ENCODE peak calls at places on chromosome 4, in eight cellular contexts. J is fibroblast of lung; W is IMR-90; A is HCT116; R is uterus; Y is tibial artery; V is CD4-positive, alpha-beta T cell; C is esophagus squamous epithelium. L is an unnamed sample.

GRCh38 chr4:183860110-183860509 is 45.0 kb upstream of the STOX2 start:
- DNase-seq in W (no peak), A (no peak), J (no peak), C (no peak), V (no peak), R (no peak), Y (no peak), L (no peak)

GRCh38 chr4:30720656-30721352 is 635 bp downstream of the PCDH7 start:
- DNase-seq in Y (peak), V (no peak), W (peak), A (no peak), C (no peak), R (peak), J (peak), L (peak)

GRCh38 chr4:39932776-39933402 is 44.8 kb downstream of the PDS5A start:
- DNase-seq in C (no peak), Y (no peak), W (no peak), V (no peak), J (no peak), R (no peak), A (no peak), L (no peak)

GRCh38 chr4:91488946-91489345 is 814.8 kb upstream of the GRID2 start:
- DNase-seq in V (no peak), J (no peak), W (no peak), C (no peak), Y (no peak), A (no peak), R (no peak), L (no peak)

GRCh38 chr4:103046416-103047290 is 27.1 kb upstream of the SLC9B1 start:
- DNase-seq in A (peak), C (no peak), V (peak), W (peak), Y (no peak), R (no peak), J (peak), L (peak)

GRCh38 chr4:141912831-141913230 is 276.4 kb downstream of the IL15 start:
- DNase-seq in W (peak), Y (peak), V (no peak), R (no peak), A (no peak), C (no peak), J (peak), L (no peak)

GRCh38 chr4:75924309-75924708 is 16.5 kb downstream of the NAAA start:
- DNase-seq in J (no peak), A (no peak), Y (no peak), W (no peak), C (no peak), R (no peak), V (no peak), L (no peak)

GRCh38 chr4:137610960-137611359 is 78.7 kb upstream of the PCDH18 start:
- DNase-seq in V (no peak), W (peak), J (peak), R (no peak), Y (no peak), A (no peak), C (no peak), L (no peak)

GRCh38 chr4:186759990-186760389 is 36.3 kb upstream of the FAT1 start:
- DNase-seq in R (no peak), W (no peak), C (no peak), Y (no peak), J (no peak), V (no peak), A (no peak), L (no peak)

GRCh38 chr4:183765121-183765990 is 106.3 kb downstream of the TRAPPC11 start:
- DNase-seq in W (no peak), Y (no peak), J (no peak), A (no peak), C (no peak), R (peak), V (no peak), L (peak)

GRCh38 chr4:110309686-110310085 is 111.3 kb upstream of the ELOVL6 start:
- DNase-seq in A (no peak), W (peak), Y (no peak), V (no peak), J (peak), R (no peak), C (no peak), L (no peak)

GRCh38 chr4:129146639-129147038 is 50.7 kb downstream of the C4orf33 start:
- DNase-seq in Y (no peak), C (no peak), R (no peak), V (no peak), W (no peak), A (no peak), J (no peak), L (no peak)

GRCh38 chr4:108130955-108131354 is 37.8 kb downstream of the LEF1 start:
- DNase-seq in C (no peak), R (no peak), A (no peak), J (no peak), W (no peak), Y (no peak), V (no peak), L (no peak)

GRCh38 chr4:172666711-172667368 is 501.8 kb upstream of the GALNT7 start:
- DNase-seq in R (no peak), V (no peak), W (peak), C (no peak), Y (no peak), A (no peak), J (no peak), L (no peak)

GRCh38 chr4:73964862-73965611 is 16.8 kb downstream of the PF4 start:
- DNase-seq in V (no peak), J (no peak), A (peak), Y (no peak), R (no peak), C (no peak), W (no peak), L (no peak)

GRCh38 chr4:56803473-56803872 is 18.0 kb downstream of the SPINK2 start:
- DNase-seq in Y (no peak), R (no peak), A (no peak), V (no peak), C (no peak), W (no peak), J (no peak), L (peak)

GRCh38 chr4:57104706-57105560 is 5.3 kb downstream of the IGFBP7 start:
- DNase-seq in V (no peak), C (no peak), Y (no peak), W (peak), A (no peak), J (no peak), R (no peak), L (no peak)

GRCh38 chr4:184097240-184097619 is 120.4 kb downstream of the ENPP6 start:
- DNase-seq in V (no peak), R (peak), W (no peak), C (no peak), Y (peak), A (no peak), J (peak), L (peak)

GRCh38 chr4:145168578-145169187 is 11.7 kb downstream of the OTUD4 start:
- DNase-seq in V (no peak), J (no peak), W (no peak), R (no peak), Y (no peak), C (no peak), A (no peak), L (no peak)

GRCh38 chr4:93791570-93792195 is 36.9 kb upstream of the ATOH1 start:
- DNase-seq in Y (peak), C (no peak), R (no peak), W (peak), J (peak), A (peak), V (peak), L (peak)

GRCh38 chr4:84751707-84752106 is 168.8 kb downstream of the CDS1 start:
- DNase-seq in Y (no peak), R (no peak), A (no peak), C (no peak), V (no peak), W (no peak), J (no peak), L (no peak)

GRCh38 chr4:84753318-84753972 is 170.5 kb downstream of the CDS1 start:
- DNase-seq in W (no peak), Y (no peak), V (no peak), J (no peak), A (no peak), R (no peak), C (no peak), L (no peak)

GRCh38 chr4:84750956-84751275 is 168.0 kb downstream of the CDS1 start:
- DNase-seq in V (no peak), C (no peak), A (no peak), J (no peak), R (no peak), W (no peak), Y (no peak), L (no peak)

DNA sequence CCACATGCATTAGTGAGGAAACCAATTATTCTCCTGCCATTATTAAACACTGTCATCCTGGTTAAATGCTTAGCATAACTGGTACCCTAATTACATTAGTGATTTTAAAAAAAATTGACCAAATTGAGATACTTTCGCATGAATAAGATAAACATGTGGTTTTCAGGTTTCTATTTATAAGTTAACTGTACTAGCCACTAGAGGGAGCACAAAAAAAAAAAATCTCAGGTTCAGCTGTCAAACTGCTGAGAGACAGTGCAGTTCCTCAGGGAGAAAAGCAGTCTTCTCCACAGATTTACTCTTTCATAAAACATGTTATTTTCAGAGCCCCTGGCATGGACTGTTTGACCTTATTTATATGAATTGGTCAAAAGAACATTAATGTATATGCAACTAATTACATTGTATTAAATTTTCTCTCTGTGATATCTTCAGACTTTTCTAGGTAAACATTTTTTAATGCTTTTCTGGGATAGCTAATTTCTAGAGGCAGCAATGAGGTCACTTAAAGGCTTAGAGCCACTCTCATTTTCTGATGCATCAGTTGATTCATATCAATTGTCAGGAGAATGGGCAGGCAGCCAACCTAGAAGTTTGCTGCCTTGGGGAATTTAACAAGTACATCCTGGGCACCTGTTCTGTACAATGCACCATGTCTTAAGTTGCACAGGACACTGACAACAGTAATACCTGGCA is 167.5 kb downstream of the CDS1 start:
- DNase-seq in A (peak), R (no peak), V (no peak), W (peak), Y (no peak), C (no peak), J (peak), L (peak)
- TF ChIP-seq CTCF in A (peak), R (peak), V (peak), W (peak), Y (peak), C (peak), J (peak), L (peak)

GRCh38 chr4:87029356-87029755 is 94.5 kb downstream of the AFF1 start:
- DNase-seq in V (no peak), W (no peak), R (peak), J (no peak), C (no peak), Y (peak), A (no peak), L (no peak)

GRCh38 chr4:87025023-87025613 is 90.3 kb downstream of the AFF1 start:
- DNase-seq in V (no peak), C (no peak), A (no peak), R (no peak), J (no peak), Y (no peak), W (no peak), L (no peak)

GRCh38 chr4:87024181-87024580 is 89.4 kb downstream of the AFF1 start:
- DNase-seq in Y (no peak), W (peak), R (no peak), C (no peak), A (no peak), V (no peak), J (no peak), L (no peak)

GRCh38 chr4:87025614-87026041 is 90.8 kb downstream of the AFF1 start:
- DNase-seq in C (no peak), R (no peak), A (no peak), Y (no peak), V (no peak), J (no peak), W (no peak), L (no peak)

DNA sequence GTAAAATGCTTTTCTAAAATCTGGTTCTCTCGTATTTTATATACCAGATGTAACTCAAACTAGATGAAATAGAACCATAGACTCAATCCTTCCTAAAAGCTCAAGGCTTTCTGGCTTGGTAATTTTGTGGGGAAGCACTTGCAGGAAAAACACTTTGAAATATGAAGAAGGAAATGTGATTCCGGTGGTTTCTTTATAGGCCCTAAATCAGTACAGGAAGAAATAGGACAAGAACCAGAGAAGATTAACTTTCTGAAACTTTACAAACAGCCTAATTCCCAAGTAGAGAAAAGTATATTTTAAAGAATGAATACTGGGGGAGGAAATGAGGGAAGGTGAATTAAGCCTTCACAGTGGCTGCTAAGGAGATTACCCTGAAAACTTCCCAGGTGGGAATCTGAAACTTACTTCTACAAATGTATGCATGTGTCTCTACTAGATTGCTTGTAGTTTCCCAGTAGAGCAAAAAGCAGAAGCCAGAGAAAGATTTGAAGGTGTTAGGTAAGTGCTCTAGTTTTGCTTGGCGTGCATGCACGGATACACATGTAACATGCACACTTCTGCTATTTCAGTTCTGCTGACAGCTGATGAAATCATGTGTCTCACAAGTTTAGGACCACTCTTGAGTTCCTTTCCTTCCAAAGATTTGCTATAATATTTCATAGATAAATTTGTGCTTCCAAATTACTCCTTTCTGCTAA is 92.1 kb downstream of the AFF1 start:
- DNase-seq in A (no peak), V (no peak), J (no peak), R (no peak), C (no peak), Y (no peak), W (no peak), L (peak)
- H3K27ac ChIP-seq in A (no peak), V (no peak), J (no peak), R (peak), C (peak), Y (peak), W (no peak), L (peak)

GRCh38 chr4:6495736-6496135 is 23.3 kb upstream of the PPP2R2C start:
- DNase-seq in R (no peak), W (no peak), C (no peak), V (no peak), Y (no peak), J (no peak), A (no peak), L (no peak)
- TF ChIP-seq CTCF in R (no peak), W (no peak), C (no peak), V (no peak), Y (no peak), J (no peak), A (no peak), L (no peak)

DNA sequence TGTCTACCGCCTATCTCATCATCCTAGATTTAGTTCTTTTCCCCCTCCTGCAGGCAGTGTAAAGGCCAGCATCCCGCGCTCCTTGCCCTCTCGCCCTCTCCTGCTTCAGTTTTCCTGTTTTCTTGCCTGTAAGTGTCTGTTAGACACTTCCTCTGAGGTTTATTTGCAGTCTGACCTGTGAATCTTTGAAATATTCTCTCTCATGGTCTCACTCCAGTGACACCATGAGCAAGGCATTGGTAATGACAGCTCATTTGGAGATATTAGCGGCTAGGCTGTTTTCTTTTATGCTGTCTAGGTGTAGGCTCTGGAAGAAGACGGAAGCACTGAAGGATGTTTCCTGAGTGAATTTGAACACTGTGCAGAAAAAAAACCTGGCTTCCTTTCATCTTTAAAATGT is 179.6 kb downstream of the KDR start:
- DNase-seq in W (no peak), J (no peak), C (no peak), R (no peak), Y (no peak), V (no peak), A (no peak), L (no peak)
- H3K27ac ChIP-seq in W (no peak), J (no peak), C (no peak), R (no peak), Y (no peak), V (no peak), A (no peak), L (no peak)

GRCh38 chr4:154982187-154983047 is 201.3 kb downstream of the RBM46 start:
- DNase-seq in R (peak), Y (peak), C (no peak), A (peak), V (peak), J (peak), W (peak), L (peak)
- TF ChIP-seq CTCF in R (peak), Y (peak), C (no peak), A (peak), V (peak), J (peak), W (peak), L (peak)

DNA sequence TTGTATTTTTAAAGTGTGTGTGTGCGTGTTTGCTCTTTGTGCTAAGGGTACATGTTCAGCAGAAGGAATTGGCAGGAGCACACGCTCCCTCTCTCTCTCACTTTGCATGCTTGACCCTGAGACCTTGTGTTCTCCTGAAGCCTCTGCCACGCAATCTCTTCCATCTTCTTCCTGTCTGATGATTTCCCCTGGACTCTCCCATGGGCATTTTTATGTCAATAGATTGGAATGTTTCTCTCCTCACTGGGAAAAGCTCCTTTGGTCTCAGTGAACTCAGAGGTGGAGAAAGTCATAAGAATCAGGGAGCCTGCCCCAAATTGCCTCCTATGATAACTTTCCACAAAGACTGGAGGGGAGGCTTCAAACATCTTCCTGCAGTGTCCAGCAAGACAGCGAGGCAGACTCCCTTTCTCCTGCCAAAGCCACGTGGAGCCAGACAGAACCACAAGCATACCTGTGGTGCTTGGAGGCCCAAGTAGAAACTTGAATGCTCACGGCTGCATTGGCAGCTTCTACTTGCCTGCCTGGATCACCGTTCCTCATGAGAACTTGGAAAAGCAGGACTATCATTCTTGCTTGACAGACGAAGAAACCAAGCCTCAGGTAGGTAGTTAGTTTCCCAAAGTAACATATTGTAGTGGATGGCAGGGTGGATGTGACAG is 216.1 kb upstream of the SFRP2 start:
- DNase-seq in W (no peak), C (no peak), Y (peak), V (no peak), J (peak), R (peak), A (no peak), L (no peak)
- H3K27ac ChIP-seq in W (no peak), C (peak), Y (peak), V (no peak), J (peak), R (peak), A (no peak), L (no peak)

GRCh38 chr4:185143596-185143969 is 517 bp downstream of the SLC25A4 start:
- DNase-seq in J (peak), W (peak), Y (peak), A (no peak), R (peak), V (peak), C (no peak), L (peak)

GRCh38 chr4:185142563-185142910 is 529 bp upstream of the SLC25A4 start:
- DNase-seq in J (peak), V (no peak), C (no peak), R (no peak), Y (no peak), A (no peak), W (no peak), L (no peak)

GRCh38 chr4:185142911-185143595 is at the start of gene SLC25A4:
- DNase-seq in J (peak), V (peak), R (peak), W (peak), A (peak), C (peak), Y (peak), L (peak)

GRCh38 chr4:185145572-185145971 is 2.5 kb downstream of the SLC25A4 start:
- DNase-seq in V (no peak), Y (no peak), R (no peak), W (no peak), J (no peak), A (no peak), C (no peak), L (no peak)

DNA sequence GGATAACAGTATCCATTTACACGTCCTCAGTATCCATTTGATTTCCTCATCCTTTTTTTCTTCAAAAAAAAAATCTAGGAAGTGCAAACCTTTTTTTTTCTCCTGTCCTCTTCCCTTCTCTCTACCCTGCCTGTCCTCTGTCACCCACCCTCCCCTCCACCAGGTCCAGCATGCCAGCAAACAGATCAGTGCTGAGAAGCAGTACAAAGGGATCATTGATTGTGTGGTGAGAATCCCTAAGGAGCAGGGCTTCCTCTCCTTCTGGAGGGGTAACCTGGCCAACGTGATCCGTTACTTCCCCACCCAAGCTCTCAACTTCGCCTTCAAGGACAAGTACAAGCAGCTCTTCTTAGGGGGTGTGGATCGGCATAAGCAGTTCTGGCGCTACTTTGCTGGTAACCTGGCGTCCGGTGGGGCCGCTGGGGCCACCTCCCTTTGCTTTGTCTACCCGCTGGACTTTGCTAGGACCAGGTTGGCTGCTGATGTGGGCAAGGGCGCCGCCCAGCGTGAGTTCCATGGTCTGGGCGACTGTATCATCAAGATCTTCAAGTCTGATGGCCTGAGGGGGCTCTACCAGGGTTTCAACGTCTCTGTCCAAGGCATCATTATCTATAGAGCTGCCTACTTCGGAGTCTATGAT is 1.7 kb downstream of the SLC25A4 start:
- DNase-seq in W (no peak), A (no peak), J (no peak), Y (no peak), R (no peak), V (no peak), C (no peak), L (no peak)
- TF ChIP-seq CTCF in W (no peak), A (no peak), J (no peak), Y (no peak), R (no peak), V (no peak), C (no peak), L (no peak)

GRCh38 chr4:26010266-26010665 is 96.2 kb downstream of the SMIM20 start:
- DNase-seq in V (no peak), J (no peak), Y (no peak), C (no peak), A (no peak), W (no peak), R (no peak), L (no peak)
- H3K27ac ChIP-seq in V (no peak), J (no peak), Y (no peak), C (no peak), A (no peak), W (no peak), R (no peak), L (no peak)